ENCODE peak calls at places on chromosomes 11 and 22, in seven cellular contexts. One of them, this sample, is unnamed.

GRCh38 chr11:10906521-10906920 is 48.7 kb upstream of the ZBED5 start:
- DNase-seq in pancreas: no peak
- DNase-seq in esophagus squamous epithelium: no peak
- DNase-seq in lower leg skin: no peak
- DNase-seq in ascending aorta: no peak
- DNase-seq in uterus: no peak
- DNase-seq in right lobe of liver: no peak
- DNase-seq in this sample: no peak

GRCh38 chr22:35630387-35630793 is 13.3 kb upstream of the MB start:
- DNase-seq in pancreas: no peak
- DNase-seq in esophagus squamous epithelium: no peak
- DNase-seq in lower leg skin: no peak
- DNase-seq in ascending aorta: no peak
- DNase-seq in uterus: peak; percentile 39
- DNase-seq in right lobe of liver: no peak
- DNase-seq in this sample: no peak

GRCh38 chr11:64340671-64341335 is 799 bp downstream of the CCDC88B start:
- DNase-seq in pancreas: no peak
- DNase-seq in esophagus squamous epithelium: no peak
- DNase-seq in lower leg skin: no peak
- DNase-seq in ascending aorta: no peak
- DNase-seq in uterus: no peak
- DNase-seq in right lobe of liver: peak; percentile 68
- DNase-seq in this sample: no peak

GRCh38 chr11:64713031-64713780 is 9.8 kb downstream of the NRXN2 start:
- DNase-seq in pancreas: no peak
- DNase-seq in esophagus squamous epithelium: no peak
- DNase-seq in lower leg skin: no peak
- DNase-seq in ascending aorta: no peak
- DNase-seq in uterus: no peak
- DNase-seq in right lobe of liver: no peak
- DNase-seq in this sample: no peak

GRCh38 chr11:57116654-57117053 is 65.1 kb upstream of the LRRC55 start:
- DNase-seq in pancreas: peak; percentile 16
- DNase-seq in esophagus squamous epithelium: no peak
- DNase-seq in lower leg skin: peak; percentile 21
- DNase-seq in ascending aorta: no peak
- DNase-seq in uterus: no peak
- DNase-seq in right lobe of liver: peak; percentile 51
- DNase-seq in this sample: no peak

GRCh38 chr11:1228183-1228821 is 5.4 kb downstream of the MUC5B start:
- DNase-seq in pancreas: no peak
- DNase-seq in esophagus squamous epithelium: no peak
- DNase-seq in lower leg skin: no peak
- DNase-seq in ascending aorta: no peak
- DNase-seq in uterus: no peak
- DNase-seq in right lobe of liver: peak; percentile 43
- DNase-seq in this sample: no peak

GRCh38 chr11:111427471-111427912 is 48.4 kb upstream of the POU2AF1 start:
- DNase-seq in pancreas: no peak
- DNase-seq in esophagus squamous epithelium: no peak
- DNase-seq in lower leg skin: no peak
- DNase-seq in ascending aorta: no peak
- DNase-seq in uterus: peak; percentile 63
- DNase-seq in right lobe of liver: no peak
- DNase-seq in this sample: no peak

GRCh38 chr11:121595717-121596156 is 143.0 kb upstream of the SORL1-AS1 start:
- DNase-seq in pancreas: no peak
- DNase-seq in esophagus squamous epithelium: no peak
- DNase-seq in lower leg skin: peak; percentile 41
- DNase-seq in ascending aorta: peak; percentile 43
- DNase-seq in uterus: peak; percentile 43
- DNase-seq in right lobe of liver: peak; percentile 78
- DNase-seq in this sample: peak; percentile 100

GRCh38 chr11:14567064-14567651 is 47.0 kb upstream of the PSMA1 start:
- DNase-seq in pancreas: no peak
- DNase-seq in esophagus squamous epithelium: no peak
- DNase-seq in lower leg skin: no peak
- DNase-seq in ascending aorta: no peak
- DNase-seq in uterus: no peak
- DNase-seq in right lobe of liver: no peak
- DNase-seq in this sample: no peak

GRCh38 chr11:112269139-112269538 is 8.5 kb upstream of the PLET1 start:
- DNase-seq in pancreas: no peak
- DNase-seq in esophagus squamous epithelium: no peak
- DNase-seq in lower leg skin: no peak
- DNase-seq in ascending aorta: no peak
- DNase-seq in uterus: no peak
- DNase-seq in right lobe of liver: no peak
- DNase-seq in this sample: no peak

DNA sequence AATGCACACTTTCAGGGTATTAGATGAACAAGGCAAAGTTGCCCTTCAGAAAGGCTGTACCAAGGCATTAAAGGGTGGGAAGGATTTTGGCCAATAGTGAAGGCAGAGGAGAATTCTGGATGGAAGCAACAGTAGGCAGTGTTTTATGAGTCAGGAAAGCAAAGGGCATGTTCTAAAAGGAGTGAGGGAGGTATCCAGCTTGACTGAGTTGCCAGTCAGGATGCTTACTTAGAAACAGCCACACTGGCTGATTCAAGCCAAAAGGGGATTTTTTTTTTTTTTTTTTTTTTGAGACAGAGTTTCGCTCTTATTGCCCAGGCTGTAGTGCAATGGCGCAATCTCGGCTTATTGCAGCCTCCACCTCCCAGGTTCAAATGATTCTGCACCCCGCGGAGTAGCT is 50.7 kb downstream of the SWAP70 start:
- DNase-seq in pancreas: no peak
- DNase-seq in esophagus squamous epithelium: no peak
- DNase-seq in lower leg skin: no peak
- DNase-seq in ascending aorta: no peak
- DNase-seq in uterus: no peak
- DNase-seq in right lobe of liver: no peak
- DNase-seq in this sample: no peak
- H3K4me3 ChIP-seq in pancreas: no peak overlapping the region
- H3K4me3 ChIP-seq in esophagus squamous epithelium: no peak overlapping the region
- H3K4me3 ChIP-seq in lower leg skin: no peak overlapping the region
- H3K4me3 ChIP-seq in ascending aorta: no peak overlapping the region
- H3K4me3 ChIP-seq in uterus: no peak overlapping the region
- H3K4me3 ChIP-seq in right lobe of liver: no peak overlapping the region
- H3K4me3 ChIP-seq in this sample: no peak overlapping the region

GRCh38 chr11:123360267-123360936 is 69.7 kb upstream of the GRAMD1B start:
- DNase-seq in pancreas: no peak
- DNase-seq in esophagus squamous epithelium: no peak
- DNase-seq in lower leg skin: no peak
- DNase-seq in ascending aorta: no peak
- DNase-seq in uterus: no peak
- DNase-seq in right lobe of liver: no peak
- DNase-seq in this sample: no peak

GRCh38 chr11:123357353-123357989 is 72.6 kb upstream of the GRAMD1B start:
- DNase-seq in pancreas: no peak
- DNase-seq in esophagus squamous epithelium: no peak
- DNase-seq in lower leg skin: no peak
- DNase-seq in ascending aorta: no peak
- DNase-seq in uterus: no peak
- DNase-seq in right lobe of liver: no peak
- DNase-seq in this sample: no peak

GRCh38 chr11:123356539-123356938 is 73.5 kb upstream of the GRAMD1B start:
- DNase-seq in pancreas: no peak
- DNase-seq in esophagus squamous epithelium: no peak
- DNase-seq in lower leg skin: no peak
- DNase-seq in ascending aorta: no peak
- DNase-seq in uterus: no peak
- DNase-seq in right lobe of liver: no peak
- DNase-seq in this sample: no peak

GRCh38 chr11:123354371-123354770 is 75.7 kb upstream of the GRAMD1B start:
- DNase-seq in pancreas: no peak
- DNase-seq in esophagus squamous epithelium: no peak
- DNase-seq in lower leg skin: no peak
- DNase-seq in ascending aorta: no peak
- DNase-seq in uterus: no peak
- DNase-seq in right lobe of liver: no peak
- DNase-seq in this sample: no peak

DNA sequence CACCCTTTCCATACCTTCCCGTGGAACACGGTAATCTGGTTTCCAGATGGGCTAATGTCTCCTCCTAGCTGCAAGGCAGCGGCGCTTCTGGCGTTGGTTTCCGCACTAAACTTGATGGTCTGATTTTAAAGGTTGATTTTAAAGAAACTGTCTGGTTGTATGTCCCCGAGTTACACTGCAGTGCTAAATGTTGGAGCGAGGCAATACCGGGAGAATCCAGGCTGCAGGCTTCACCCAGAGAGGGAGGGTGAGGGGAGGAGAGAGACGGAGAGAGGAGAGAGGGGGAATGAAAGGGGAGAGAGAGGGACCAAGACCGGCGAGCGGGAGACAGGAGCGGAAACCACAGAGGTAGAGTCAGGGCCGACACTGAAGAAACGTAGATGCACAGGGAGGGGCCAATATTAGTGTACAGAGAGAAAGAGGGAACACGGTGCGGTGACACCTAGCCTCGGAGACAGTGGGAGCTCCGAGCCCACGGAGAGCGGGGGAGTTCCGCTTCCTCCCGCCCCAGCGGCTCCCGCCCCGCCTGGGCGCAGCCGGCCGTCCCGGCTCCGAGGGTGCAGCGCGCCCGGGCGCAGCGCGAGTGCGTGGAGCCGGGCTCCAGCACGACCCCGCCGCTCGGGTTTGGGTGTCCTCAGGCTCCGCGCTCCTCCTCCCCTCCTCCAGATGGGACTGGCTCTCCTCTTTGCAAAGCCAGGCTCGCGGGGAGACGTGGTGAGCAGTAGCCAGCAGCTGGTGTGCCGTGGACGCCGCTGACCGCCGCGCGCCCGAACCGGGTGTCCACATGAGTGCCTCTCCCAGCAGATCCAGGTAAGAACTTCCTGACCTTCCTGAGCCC is 71.9 kb upstream of the GRAMD1B start:
- DNase-seq in pancreas: no peak
- DNase-seq in esophagus squamous epithelium: no peak
- DNase-seq in lower leg skin: no peak
- DNase-seq in ascending aorta: no peak
- DNase-seq in uterus: no peak
- DNase-seq in right lobe of liver: no peak
- DNase-seq in this sample: peak; percentile 14
- TF ChIP-seq CTCF in pancreas: no peak
- TF ChIP-seq CTCF in esophagus squamous epithelium: no peak
- TF ChIP-seq CTCF in lower leg skin: no peak
- TF ChIP-seq CTCF in ascending aorta: no peak
- TF ChIP-seq CTCF in uterus: no peak
- TF ChIP-seq CTCF in right lobe of liver: no peak
- TF ChIP-seq CTCF in this sample: peak; percentile 36

DNA sequence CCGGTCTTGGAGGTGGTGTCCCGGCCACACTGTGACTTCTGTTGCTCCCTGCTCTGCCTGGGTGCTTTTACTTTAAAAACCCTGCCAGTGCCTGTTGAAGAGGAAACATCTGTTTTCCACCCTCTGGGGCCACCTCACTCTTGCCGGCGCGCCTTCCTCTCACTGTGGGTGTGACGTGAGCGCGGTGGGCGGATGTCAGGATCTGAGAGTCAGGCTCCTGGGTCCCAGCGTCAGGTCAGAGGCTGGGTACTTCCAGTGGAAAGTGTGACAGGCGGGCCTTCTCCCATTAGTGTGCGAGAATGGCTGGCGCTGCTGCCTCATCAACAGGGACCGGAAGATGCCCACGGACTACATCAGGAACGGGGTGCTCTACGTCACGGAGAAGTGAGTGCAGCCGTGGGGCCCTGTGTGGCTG is 54.2 kb downstream of the GRAMD4 start:
- DNase-seq in pancreas: no peak
- DNase-seq in esophagus squamous epithelium: peak; percentile 23
- DNase-seq in lower leg skin: peak; percentile 52
- DNase-seq in ascending aorta: peak; percentile 47
- DNase-seq in uterus: peak; percentile 66
- DNase-seq in right lobe of liver: no peak
- DNase-seq in this sample: no peak
- H3K4me3 ChIP-seq in pancreas: no peak overlapping the region
- H3K4me3 ChIP-seq in esophagus squamous epithelium: no peak overlapping the region
- H3K4me3 ChIP-seq in lower leg skin: no peak overlapping the region
- H3K4me3 ChIP-seq in ascending aorta: no peak overlapping the region
- H3K4me3 ChIP-seq in uterus: no peak overlapping the region
- H3K4me3 ChIP-seq in right lobe of liver: no peak overlapping the region
- H3K4me3 ChIP-seq in this sample: no peak overlapping the region

DNA sequence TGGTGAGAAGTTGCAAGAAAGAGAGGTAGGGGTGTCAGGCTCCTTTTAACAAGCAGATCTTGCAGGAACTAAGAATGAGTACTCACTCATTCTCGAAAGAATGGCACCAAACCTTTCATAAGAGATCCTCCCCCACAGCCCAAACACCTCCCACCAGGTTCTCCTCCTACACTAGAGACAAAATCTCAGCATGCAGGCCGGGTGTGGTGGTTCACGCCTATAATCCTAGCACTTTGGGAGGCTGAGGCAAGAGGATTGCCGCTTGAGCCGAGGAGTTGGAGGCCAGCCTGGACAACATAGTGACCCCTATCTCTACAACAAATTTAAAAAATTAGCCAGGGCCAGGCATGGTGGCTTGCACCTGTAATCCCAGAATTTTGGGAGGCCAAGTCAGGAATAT is 11.1 kb downstream of the GRAMD1B start:
- DNase-seq in pancreas: no peak
- DNase-seq in esophagus squamous epithelium: no peak
- DNase-seq in lower leg skin: no peak
- DNase-seq in ascending aorta: no peak
- DNase-seq in uterus: no peak
- DNase-seq in right lobe of liver: no peak
- DNase-seq in this sample: no peak
- TF ChIP-seq CTCF in pancreas: no peak
- TF ChIP-seq CTCF in esophagus squamous epithelium: no peak
- TF ChIP-seq CTCF in lower leg skin: no peak
- TF ChIP-seq CTCF in ascending aorta: no peak
- TF ChIP-seq CTCF in uterus: no peak
- TF ChIP-seq CTCF in right lobe of liver: no peak
- TF ChIP-seq CTCF in this sample: no peak

GRCh38 chr11:17476317-17477083 is at the start of gene ABCC8:
- DNase-seq in pancreas: no peak
- DNase-seq in esophagus squamous epithelium: no peak
- DNase-seq in lower leg skin: no peak
- DNase-seq in ascending aorta: no peak
- DNase-seq in uterus: no peak
- DNase-seq in right lobe of liver: no peak
- DNase-seq in this sample: no peak
- H3K4me3 ChIP-seq in pancreas: peak within 1 kb of the TSS; percentile 29
- H3K4me3 ChIP-seq in esophagus squamous epithelium: no peak within 1 kb of the TSS
- H3K4me3 ChIP-seq in lower leg skin: peak within 1 kb of the TSS; percentile 12
- H3K4me3 ChIP-seq in ascending aorta: peak within 1 kb of the TSS; percentile 35
- H3K4me3 ChIP-seq in uterus: no peak within 1 kb of the TSS
- H3K4me3 ChIP-seq in right lobe of liver: no peak within 1 kb of the TSS
- H3K4me3 ChIP-seq in this sample: no peak within 1 kb of the TSS

DNA sequence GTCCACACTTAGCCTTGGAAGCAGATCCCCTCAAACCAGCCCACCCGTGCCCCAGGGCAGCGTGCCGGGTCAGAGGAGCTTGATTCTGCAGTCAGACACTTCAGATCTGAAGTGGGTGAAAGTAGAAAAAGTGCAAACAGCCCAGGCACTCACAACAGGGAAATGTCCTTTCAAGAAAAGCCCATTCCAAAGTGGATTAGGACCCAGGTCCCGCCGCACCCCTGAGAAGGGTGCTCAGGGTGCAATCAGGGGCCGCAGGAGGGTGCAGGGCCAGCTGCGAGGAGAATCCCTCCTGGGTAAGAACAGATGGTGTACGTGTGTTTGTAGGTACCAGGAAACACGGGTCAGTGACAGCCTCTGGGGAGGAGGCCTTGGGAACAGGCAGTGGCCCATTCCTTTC is 17.7 kb downstream of the ELFN2 start:
- DNase-seq in pancreas: no peak
- DNase-seq in esophagus squamous epithelium: no peak
- DNase-seq in lower leg skin: no peak
- DNase-seq in ascending aorta: no peak
- DNase-seq in uterus: no peak
- DNase-seq in right lobe of liver: no peak
- DNase-seq in this sample: no peak
- TF ChIP-seq CTCF in pancreas: no peak
- TF ChIP-seq CTCF in esophagus squamous epithelium: no peak
- TF ChIP-seq CTCF in lower leg skin: no peak
- TF ChIP-seq CTCF in ascending aorta: no peak
- TF ChIP-seq CTCF in uterus: no peak
- TF ChIP-seq CTCF in right lobe of liver: no peak
- TF ChIP-seq CTCF in this sample: no peak

This sample was measured in AG09309.